ENCODE peak calls at places on chromosomes 12 and 14, in eight cellular contexts. O is brain microvascular endothelial cell, E is keratinocyte, Z is Calu3, I is kidney, H is foreskin keratinocyte, U is BJ, C is GM13977. F is an unnamed sample.
A peak's percentile ranks its signal among the peaks of the same experiment; 100 is the strongest.

GRCh38 chr12:19529933-19530630 is 90.8 kb downstream of the AEBP2 start:
- DNase-seq in Z (no peak), U (no peak), C (no peak), H (no peak), I (no peak), E (no peak), O (peak; percentile 53), F (peak; percentile 16)

GRCh38 chr12:65637774-65638173 is 186.5 kb upstream of the HMGA2 start:
- DNase-seq in I (no peak), Z (no peak), U (no peak), E (no peak), C (no peak), O (no peak), H (no peak), F (no peak)

GRCh38 chr14:37673439-37673838 is 78.0 kb downstream of the TTC6 start:
- DNase-seq in I (no peak), E (no peak), Z (no peak), H (no peak), O (no peak), U (no peak), C (no peak), F (no peak)

GRCh38 chr14:105840266-105841021 is 314.1 kb downstream of the TMEM121 start:
- DNase-seq in H (no peak), I (peak; percentile 73), C (no peak), Z (no peak), O (no peak), E (no peak), U (no peak), F (no peak)

GRCh38 chr12:104352106-104352713 is 48.7 kb downstream of the EID3 start:
- DNase-seq in E (no peak), Z (no peak), O (no peak), C (no peak), H (no peak), U (no peak), I (no peak), F (peak; percentile 47)

GRCh38 chr12:52155048-52155868 is 36.6 kb downstream of the KRT80 start:
- DNase-seq in E (peak; percentile 86), I (no peak), C (no peak), U (no peak), O (peak; percentile 48), H (peak; percentile 92), Z (peak; percentile 47), F (peak; percentile 77)

GRCh38 chr14:78967111-78967809 is 797.1 kb downstream of the NRXN3 start:
- DNase-seq in O (peak; percentile 86), E (no peak), I (no peak), U (peak; percentile 21), C (no peak), H (no peak), Z (no peak), F (no peak)

GRCh38 chr14:85118274-85118673 is 411.7 kb upstream of the FLRT2 start:
- DNase-seq in I (no peak), U (no peak), E (no peak), C (no peak), H (no peak), O (no peak), Z (no peak), F (no peak)

GRCh38 chr14:101185081-101185835 is 281.7 kb upstream of the RTL1 start:
- DNase-seq in U (no peak), H (no peak), E (no peak), C (no peak), O (no peak), Z (no peak), I (peak; percentile 15), F (no peak)

GRCh38 chr12:27031531-27031930 is 9.2 kb downstream of the MED21 start:
- DNase-seq in U (no peak), E (no peak), O (no peak), I (no peak), C (no peak), Z (no peak), H (no peak), F (no peak)

GRCh38 chr12:16130359-16130758 is 147.1 kb downstream of the SLC15A5 start:
- DNase-seq in O (no peak), H (no peak), C (no peak), U (no peak), E (no peak), I (no peak), Z (no peak), F (no peak)

GRCh38 chr14:74595006-74595735 is 16.9 kb downstream of the LTBP2 start:
- DNase-seq in H (no peak), O (no peak), I (no peak), U (no peak), Z (no peak), E (no peak), C (no peak), F (no peak)

GRCh38 chr12:22899184-22899583 is 274.2 kb downstream of the ETNK1 start:
- DNase-seq in C (no peak), O (no peak), U (no peak), H (peak; percentile 83), I (no peak), Z (no peak), E (peak; percentile 89), F (no peak)

GRCh38 chr12:52494518-52494917 is 1.5 kb upstream of the KRT6A start:
- DNase-seq in E (peak; percentile 96), C (no peak), Z (no peak), I (no peak), U (no peak), H (peak; percentile 93), O (peak; percentile 16), F (peak; percentile 100)

GRCh38 chr12:1443421-1444141 is 150.8 kb downstream of the FBXL14 start:
- DNase-seq in U (peak; percentile 45), I (no peak), O (peak; percentile 78), E (no peak), Z (no peak), H (no peak), C (no peak), F (peak; percentile 33)

GRCh38 chr12:18358077-18358476 is 96.8 kb downstream of the PIK3C2G start:
- DNase-seq in U (no peak), O (no peak), E (no peak), Z (no peak), C (no peak), H (no peak), I (no peak), F (no peak)

GRCh38 chr14:55122441-55122986 is 6.5 kb upstream of the LGALS3 start:
- DNase-seq in I (no peak), E (no peak), H (no peak), C (no peak), O (peak; percentile 29), U (no peak), Z (peak; percentile 84), F (peak; percentile 40)

GRCh38 chr14:102811254-102811963 is 34.2 kb downstream of the TRAF3 start:
- DNase-seq in E (no peak), Z (no peak), C (no peak), O (no peak), U (no peak), I (no peak), H (no peak), F (no peak)

GRCh38 chr12:122643207-122643805 is 59.9 kb downstream of the HCAR2 start:
- DNase-seq in E (no peak), U (no peak), I (no peak), O (no peak), Z (no peak), C (no peak), H (no peak), F (no peak)

GRCh38 chr14:59704054-59704453 is 127.4 kb upstream of the CCDC175 start:
- DNase-seq in I (no peak), U (no peak), E (no peak), H (no peak), Z (no peak), C (no peak), O (no peak), F (no peak)

GRCh38 chr14:59711083-59711482 is 134.5 kb upstream of the CCDC175 start:
- DNase-seq in Z (no peak), U (no peak), E (no peak), O (no peak), I (no peak), C (no peak), H (no peak), F (no peak)

GRCh38 chr14:59705245-59705644 is 128.6 kb upstream of the CCDC175 start:
- DNase-seq in U (no peak), I (no peak), O (no peak), C (no peak), E (no peak), H (no peak), Z (no peak), F (no peak)

GRCh38 chr14:59705866-59706265 is 129.3 kb upstream of the CCDC175 start:
- DNase-seq in I (no peak), Z (no peak), H (no peak), C (no peak), U (no peak), E (no peak), O (no peak), F (no peak)

GRCh38 chr14:59707778-59708635 is 131.4 kb upstream of the CCDC175 start:
- DNase-seq in I (no peak), C (no peak), H (no peak), E (no peak), Z (no peak), O (no peak), U (no peak), F (peak; percentile 61)
- TF ChIP-seq CTCF in I (no peak), C (no peak), H (no peak), E (no peak), Z (no peak), O (no peak), U (no peak), F (peak; percentile 22)

GRCh38 chr12:101490286-101490920 is 15.3 kb downstream of the SPIC start:
- DNase-seq in O (no peak), E (no peak), H (no peak), C (peak; percentile 47), Z (peak; percentile 60), I (no peak), U (no peak), F (peak; percentile 62)
- TF ChIP-seq CTCF in O (no peak), E (peak; percentile 46), H (peak; percentile 56), C (peak; percentile 57), Z (peak; percentile 34), I (peak; percentile 48), U (no peak), F (peak; percentile 38)

DNA sequence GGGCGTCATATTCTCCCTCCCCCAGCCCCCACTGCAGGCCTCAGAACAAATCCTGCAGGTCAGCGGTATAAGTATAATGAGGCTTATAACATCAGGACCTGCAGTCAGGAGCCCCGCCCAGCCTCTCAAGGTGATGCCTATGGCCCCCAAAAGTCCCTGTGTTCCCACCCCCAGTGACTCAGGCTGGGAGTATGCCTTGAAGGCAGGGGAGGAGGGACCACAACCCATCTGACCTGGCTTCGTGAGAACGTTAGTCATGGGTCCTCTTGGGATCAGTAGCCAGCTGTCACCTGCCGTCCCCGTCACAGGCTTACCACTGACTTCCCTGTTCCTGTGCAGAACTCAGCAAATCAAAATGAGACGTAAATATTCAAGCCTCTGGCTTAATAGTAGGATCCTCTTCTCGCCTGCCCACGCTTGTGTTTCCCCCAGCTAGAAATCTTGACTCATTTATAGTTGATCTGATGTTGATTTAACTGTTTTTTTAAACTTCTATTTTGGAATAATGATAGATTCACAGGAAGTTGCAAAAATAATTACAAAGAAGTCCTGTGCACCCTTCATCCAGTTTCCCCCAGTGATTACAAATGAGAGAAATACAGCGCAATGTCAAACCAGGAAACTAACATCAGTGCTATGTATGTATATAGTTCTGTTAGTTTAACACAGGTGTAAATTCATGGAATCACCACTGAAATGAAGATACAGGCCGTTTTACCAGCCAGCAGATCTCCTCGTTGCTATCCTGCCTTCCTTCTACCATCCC is 107.5 kb downstream of the ADGRD1 start:
- DNase-seq in Z (no peak), U (no peak), C (no peak), O (no peak), I (peak; percentile 30), H (no peak), E (no peak), F (no peak)
- TF ChIP-seq CTCF in Z (no peak), U (no peak), C (no peak), O (no peak), I (no peak), H (no peak), E (no peak), F (no peak)

GRCh38 chr14:32366256-32366655 is 37.2 kb downstream of the AKAP6 start:
- DNase-seq in E (no peak), H (no peak), U (no peak), I (no peak), O (peak; percentile 69), Z (no peak), C (no peak), F (no peak)
- TF ChIP-seq CTCF in E (peak; percentile 22), H (peak; percentile 67), U (peak; percentile 16), I (no peak), O (peak; percentile 58), Z (no peak), C (no peak), F (no peak)